ENCODE peak calls at places on chromosomes 12 and 14, in ten cellular contexts. B, O, S, X, K, A, D, Z, N and C are unnamed samples.

GRCh38 chr14:59787045-59787674 is 83.4 kb downstream of the RTN1 start:
- DNase-seq in B (no peak), O (no peak), S (no peak), X (no peak), K (no peak), A (no peak), D (no peak), Z (no peak), N (no peak), C (no peak)

GRCh38 chr12:3728686-3729085 is 24.2 kb downstream of the CRACR2A start:
- DNase-seq in B (no peak), O (no peak), S (no peak), X (no peak), K (no peak), A (no peak), D (no peak), Z (no peak), N (no peak), C (no peak)

GRCh38 chr12:118297284-118297683 is 75.4 kb downstream of the TAOK3 start:
- DNase-seq in B (no peak), O (no peak), S (no peak), X (no peak), K (no peak), A (no peak), D (no peak), Z (no peak), N (no peak), C (no peak)

GRCh38 chr12:103441437-103442186 is 54.2 kb downstream of the C12orf42 start:
- DNase-seq in B (no peak), O (no peak), S (peak), X (no peak), K (no peak), A (no peak), D (peak), Z (peak), N (no peak), C (no peak)

GRCh38 chr14:92325835-92326234 is 2.9 kb downstream of the SLC24A4 start:
- DNase-seq in B (no peak), O (no peak), S (no peak), X (no peak), K (no peak), A (no peak), D (no peak), Z (no peak), N (no peak), C (no peak)

GRCh38 chr12:8156845-8157244 is at the start of gene ZNF705A:
- DNase-seq in B (no peak), O (no peak), S (no peak), X (no peak), K (no peak), A (peak), D (no peak), Z (no peak), N (no peak), C (no peak)

GRCh38 chr12:19867151-19867550 is 427.9 kb downstream of the AEBP2 start:
- DNase-seq in B (no peak), O (no peak), S (no peak), X (no peak), K (no peak), A (no peak), D (no peak), Z (no peak), N (no peak), C (no peak)

GRCh38 chr12:113030875-113031525 is 25.5 kb upstream of the DTX1 start:
- DNase-seq in B (no peak), O (peak), S (no peak), X (peak), K (peak), A (peak), D (peak), Z (peak), N (peak), C (no peak)

GRCh38 chr12:4434721-4435425 is 10.7 kb downstream of the FGF6 start:
- DNase-seq in B (no peak), O (no peak), S (no peak), X (no peak), K (no peak), A (no peak), D (no peak), Z (no peak), N (no peak), C (no peak)

GRCh38 chr14:95482967-95483842 is 33.2 kb downstream of the SYNE3 start:
- DNase-seq in B (no peak), O (no peak), S (no peak), X (no peak), K (peak), A (peak), D (no peak), Z (no peak), N (peak), C (no peak)